ENCODE peak calls at places on chromosomes 16 and 17, in five cellular contexts. E is ascending aorta; A is activated naive CD4-positive, alpha-beta T cell treated with anti-CD3 and anti-CD28 coated beads, Interleukin-2, amount 10 ng/mL, durations not matched to agents 7 days and 5 days; K is AG09319; W is B cell. X is an unnamed sample.

GRCh38 chr17:9035249-9035648 is 13.9 kb downstream of the NTN1 start:
- DNase-seq in K (no peak), A (no peak), W (no peak), E (no peak), X (no peak)

GRCh38 chr17:2853722-2854580 is 57.7 kb downstream of the RAP1GAP2 start:
- DNase-seq in E (no peak), W (peak; percentile 74), K (no peak), A (peak; percentile 51), X (no peak)

GRCh38 chr16:57532251-57532625 is 4.1 kb downstream of the CCDC102A start:
- DNase-seq in A (no peak), K (no peak), E (no peak), W (peak; percentile 13), X (peak; percentile 11)

GRCh38 chr17:77286641-77287431 is 146.1 kb downstream of the SEC14L1 start:
- DNase-seq in K (no peak), E (no peak), A (no peak), W (no peak), X (no peak)

GRCh38 chr17:40903129-40903847 is 18.2 kb upstream of the KRT20 start:
- DNase-seq in K (no peak), E (no peak), W (no peak), A (no peak), X (peak; percentile 47)

GRCh38 chr16:10657925-10658324 is 36.8 kb downstream of the TEKT5 start:
- DNase-seq in E (no peak), A (no peak), K (no peak), W (no peak), X (no peak)

GRCh38 chr16:58000706-58001676 is at the start of gene USB1:
- DNase-seq in A (peak; percentile 85), W (peak; percentile 99), K (peak; percentile 41), E (peak; percentile 37), X (peak; percentile 98)

GRCh38 chr17:80761421-80761871 is 216.8 kb downstream of the RPTOR start:
- DNase-seq in W (no peak), E (no peak), K (no peak), A (peak; percentile 77), X (no peak)

GRCh38 chr17:79159471-79159870 is 84.8 kb downstream of the ENGASE start:
- DNase-seq in A (no peak), K (no peak), W (no peak), E (no peak), X (no peak)

GRCh38 chr17:54813896-54814295 is 86.8 kb upstream of the TOM1L1 start:
- DNase-seq in A (no peak), E (no peak), W (no peak), K (no peak), X (no peak)

GRCh38 chr16:3961449-3961849 is 80.9 kb upstream of the CREBBP start:
- DNase-seq in W (no peak), A (no peak), E (no peak), K (no peak), X (no peak)

GRCh38 chr16:58381661-58382060 is 10.6 kb upstream of the GINS3 start:
- DNase-seq in A (no peak), K (no peak), E (no peak), W (no peak), X (no peak)

GRCh38 chr17:57253307-57254065 is 2.8 kb upstream of the MSI2 start:
- DNase-seq in E (no peak), W (no peak), K (no peak), A (no peak), X (no peak)

GRCh38 chr17:38604479-38605229 is 1.1 kb downstream of the SRCIN1 start:
- DNase-seq in W (peak; percentile 62), K (no peak), E (no peak), A (peak; percentile 38), X (peak; percentile 75)

GRCh38 chr17:82495844-82496528 is 23.5 kb upstream of the FOXK2 start:
- DNase-seq in A (peak; percentile 31), W (peak; percentile 8), E (no peak), K (no peak), X (no peak)

GRCh38 chr17:67491009-67491677 is 114.1 kb downstream of the PITPNC1 start:
- DNase-seq in A (no peak), K (peak; percentile 99), W (no peak), E (peak; percentile 77), X (no peak)

GRCh38 chr16:57062329-57062728 is 30.1 kb upstream of the CPNE2 start:
- DNase-seq in W (no peak), K (no peak), E (no peak), A (no peak), X (no peak)

GRCh38 chr16:50677351-50677750 is 3.8 kb downstream of the SNX20 start:
- DNase-seq in K (no peak), E (no peak), W (no peak), A (no peak), X (peak; percentile 48)

GRCh38 chr16:47366228-47366627 is 94.6 kb downstream of the ITFG1 start:
- DNase-seq in K (no peak), W (no peak), E (no peak), A (no peak), X (no peak)

GRCh38 chr17:37844158-37844976 is 79.8 kb upstream of the TBC1D3K start:
- DNase-seq in E (peak; percentile 18), K (peak; percentile 10), W (peak; percentile 63), A (peak; percentile 63), X (peak; percentile 86)

GRCh38 chr16:4679854-4680636 is 13.3 kb upstream of the NUDT16L1 start:
- DNase-seq in K (no peak), W (no peak), E (no peak), A (no peak), X (no peak)

GRCh38 chr17:39222151-39222550 is 3.6 kb downstream of the STAC2 start:
- DNase-seq in K (no peak), W (no peak), E (no peak), A (no peak), X (no peak)

GRCh38 chr17:74769856-74770497 is 6.2 kb downstream of the NAT9 start:
- DNase-seq in E (no peak), W (no peak), A (no peak), K (no peak), X (no peak)

GRCh38 chr16:69848635-69849545 is 86.8 kb downstream of the WWP2 start:
- DNase-seq in A (no peak), E (peak; percentile 82), K (peak; percentile 79), W (no peak), X (no peak)

GRCh38 chr17:81397314-81398169 is 2.3 kb downstream of the BAHCC1 start:
- DNase-seq in K (no peak), W (peak; percentile 66), A (no peak), E (no peak), X (no peak)

GRCh38 chr16:54655171-54655590 is 275.5 kb upstream of the IRX5 start:
- DNase-seq in A (no peak), W (no peak), K (no peak), E (no peak), X (no peak)

GRCh38 chr16:75282811-75283281 is 31.4 kb upstream of the BCAR1 start:
- DNase-seq in E (no peak), A (no peak), K (no peak), W (no peak), X (no peak)

GRCh38 chr16:75466760-75467159 is 2.3 kb upstream of the TMEM170A start:
- DNase-seq in K (no peak), A (no peak), E (no peak), W (no peak), X (no peak)

GRCh38 chr16:87956169-87956770 is 5.0 kb downstream of the BANP start:
- DNase-seq in A (peak; percentile 87), K (no peak), E (no peak), W (peak; percentile 82), X (peak; percentile 85)

GRCh38 chr16:15990902-15991301 is 41.5 kb downstream of the ABCC1 start:
- DNase-seq in E (no peak), K (no peak), A (no peak), W (no peak), X (no peak)

GRCh38 chr17:42850964-42851363 is at the start of gene AOC3:
- DNase-seq in K (no peak), E (no peak), A (no peak), W (peak; percentile 8), X (no peak)

GRCh38 chr16:24976061-24976779 is 38.9 kb downstream of the ARHGAP17 start:
- DNase-seq in W (no peak), A (no peak), E (no peak), K (no peak), X (no peak)

GRCh38 chr16:82096641-82097040 is 61.6 kb downstream of the HSD17B2 start:
- DNase-seq in K (no peak), E (no peak), A (no peak), W (no peak), X (no peak)

GRCh38 chr16:89409161-89409711 is 81.1 kb downstream of the ANKRD11 start:
- DNase-seq in A (peak; percentile 75), K (no peak), E (no peak), W (no peak), X (no peak)